ENCODE peak calls at places on chromosomes 3 and 15, in ten cellular contexts. S is Panc1, Q is A673, T is transverse colon, D is uterus, V is BJ, N is H9, R is GM10248, I is right lobe of liver, E is K562. C is an unnamed sample.

GRCh38 chr15:40873625-40874561 is at the start of gene RHOV:
- DNase-seq in I (no peak), N (peak), R (peak), D (no peak), Q (peak), T (peak), V (no peak), S (no peak), E (peak), C (peak)

GRCh38 chr3:99984139-99984538 is 130.2 kb downstream of the FILIP1L start:
- DNase-seq in D (no peak), S (no peak), I (no peak), Q (no peak), E (no peak), R (no peak), T (no peak), N (no peak), V (no peak), C (no peak)

GRCh38 chr15:78083687-78084358 is 6.3 kb upstream of the TBC1D2B start:
- DNase-seq in T (peak), Q (no peak), I (no peak), N (no peak), V (no peak), S (no peak), R (peak), D (no peak), E (no peak), C (no peak)

GRCh38 chr15:69160976-69161877 is 792 bp downstream of the GLCE start:
- DNase-seq in N (peak), T (peak), V (no peak), S (no peak), I (peak), Q (peak), D (peak), E (peak), R (peak), C (peak)

GRCh38 chr3:111373861-111374260 is 168.1 kb upstream of the CD96 start:
- DNase-seq in N (no peak), R (no peak), E (no peak), V (no peak), Q (no peak), T (no peak), D (no peak), I (no peak), S (no peak), C (no peak)

GRCh38 chr3:155553800-155554199 is 191.1 kb downstream of the PLCH1 start:
- DNase-seq in Q (no peak), T (no peak), N (no peak), S (no peak), R (peak), D (no peak), V (no peak), E (no peak), I (no peak), C (no peak)

GRCh38 chr15:52042051-52042851 is 23.2 kb downstream of the MAPK6 start:
- DNase-seq in I (no peak), E (peak), S (no peak), Q (no peak), V (no peak), D (no peak), N (no peak), T (no peak), R (no peak), C (no peak)

GRCh38 chr15:30956216-30956803 is 35.1 kb downstream of the MTMR10 start:
- DNase-seq in R (no peak), V (no peak), S (no peak), I (no peak), Q (peak), N (no peak), E (no peak), D (no peak), T (no peak), C (no peak)

GRCh38 chr15:41465822-41466421 is 27.8 kb upstream of the ITPKA start:
- DNase-seq in S (peak), N (no peak), E (peak), R (peak), I (no peak), D (no peak), V (no peak), Q (peak), T (no peak), C (peak)

GRCh38 chr3:187989458-187990153 is 164.4 kb upstream of the LPP start:
- DNase-seq in R (no peak), S (no peak), V (no peak), N (peak), T (no peak), D (no peak), Q (no peak), I (no peak), E (no peak), C (peak)

GRCh38 chr15:83206971-83207621 is 527 bp downstream of the HDGFL3 start:
- DNase-seq in D (peak), R (peak), S (no peak), T (peak), V (no peak), Q (peak), I (no peak), E (peak), N (peak), C (peak)

GRCh38 chr3:173556546-173556945 is 159.0 kb downstream of the NLGN1 start:
- DNase-seq in Q (no peak), D (no peak), E (no peak), I (no peak), R (no peak), S (no peak), N (no peak), T (no peak), V (no peak), C (no peak)

GRCh38 chr3:129587061-129587460 is 19.4 kb downstream of the PLXND1 start:
- DNase-seq in T (no peak), V (no peak), Q (no peak), R (no peak), N (no peak), D (peak), I (no peak), E (no peak), S (no peak), C (no peak)

GRCh38 chr3:101020616-101021015 is 27.4 kb upstream of the ABI3BP start:
- DNase-seq in Q (no peak), V (no peak), D (no peak), N (no peak), I (no peak), S (no peak), R (no peak), T (no peak), E (no peak), C (no peak)

GRCh38 chr3:151795276-151795675 is 18.6 kb upstream of the AADAC start:
- DNase-seq in N (no peak), E (no peak), S (peak), Q (peak), I (no peak), T (no peak), R (no peak), D (no peak), V (peak), C (no peak)

GRCh38 chr15:70863450-70864218 is 9.7 kb upstream of the LARP6 start:
- DNase-seq in R (no peak), V (no peak), N (no peak), T (no peak), Q (peak), D (no peak), E (no peak), S (no peak), I (no peak), C (no peak)

GRCh38 chr3:190862209-190863118 is at the start of gene GMNC:
- DNase-seq in E (no peak), R (peak), D (peak), Q (peak), N (peak), S (peak), T (peak), V (no peak), I (peak), C (peak)

GRCh38 chr3:143885803-143886427 is 37.6 kb upstream of the SLC9A9 start:
- DNase-seq in I (no peak), R (peak), N (peak), E (peak), Q (peak), S (peak), D (no peak), V (no peak), T (no peak), C (peak)

GRCh38 chr3:11434697-11435096 is 162.5 kb downstream of the ATG7 start:
- DNase-seq in T (no peak), I (no peak), Q (no peak), V (no peak), S (no peak), E (no peak), R (no peak), D (no peak), N (no peak), C (no peak)

GRCh38 chr3:3800076-3800448 is 831 bp downstream of the LRRN1 start:
- DNase-seq in Q (no peak), D (peak), N (peak), I (peak), V (no peak), R (peak), E (no peak), T (no peak), S (no peak), C (peak)

DNA sequence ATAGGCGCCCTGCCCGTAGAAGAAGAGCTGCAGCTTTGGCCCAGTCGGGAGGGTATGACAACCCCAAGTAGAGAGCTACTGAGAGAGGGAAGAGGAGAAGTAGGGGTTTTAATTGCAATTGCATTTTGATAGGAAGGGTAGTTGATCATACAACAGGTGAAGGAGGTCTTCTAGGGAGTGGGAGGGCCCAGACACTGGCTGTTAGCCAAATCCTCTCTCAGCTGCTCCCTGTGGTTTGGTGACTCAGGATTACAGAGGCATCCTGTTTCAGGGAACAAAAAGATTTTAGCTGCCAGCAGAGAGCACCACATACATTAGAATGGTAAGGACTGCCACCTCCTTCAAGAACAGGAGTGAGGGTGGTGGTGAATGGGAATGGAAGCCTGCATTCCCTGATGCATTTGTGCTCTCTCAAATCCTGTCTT is 408.9 kb upstream of the THBS1 start:
- DNase-seq in E (peak), S (peak), V (peak), Q (peak), R (no peak), I (peak), D (peak), T (peak), N (peak), C (peak)
- TF ChIP-seq CTCF in E (peak), S (peak), V (peak), Q (peak), R (no peak), I (peak), D (peak), T (peak), N (peak), C (peak)

DNA sequence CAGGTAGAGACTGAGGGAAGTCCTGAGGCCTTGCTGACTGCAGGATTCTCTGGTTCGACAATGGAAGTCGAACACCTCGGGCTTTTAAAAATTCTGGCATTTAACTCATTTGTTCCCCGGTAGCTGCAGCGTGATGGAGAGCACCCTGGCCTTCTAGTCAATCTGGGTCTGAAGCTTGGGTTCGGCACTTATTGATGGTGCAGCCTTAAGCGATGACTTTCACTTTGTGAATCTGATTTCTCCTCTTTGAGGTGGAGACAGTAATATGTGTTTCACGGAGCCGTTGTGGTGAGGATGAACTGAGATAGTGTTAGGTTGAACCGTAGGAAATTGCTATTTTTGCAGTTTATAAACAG is 621 bp upstream of the PARP6 start:
- DNase-seq in N (no peak), E (no peak), S (no peak), Q (no peak), T (no peak), R (no peak), D (no peak), I (no peak), V (no peak), C (no peak)
- TF ChIP-seq CTCF in N (no peak), E (no peak), S (peak), Q (no peak), T (no peak), R (no peak), D (no peak), I (no peak), V (no peak), C (no peak)

DNA sequence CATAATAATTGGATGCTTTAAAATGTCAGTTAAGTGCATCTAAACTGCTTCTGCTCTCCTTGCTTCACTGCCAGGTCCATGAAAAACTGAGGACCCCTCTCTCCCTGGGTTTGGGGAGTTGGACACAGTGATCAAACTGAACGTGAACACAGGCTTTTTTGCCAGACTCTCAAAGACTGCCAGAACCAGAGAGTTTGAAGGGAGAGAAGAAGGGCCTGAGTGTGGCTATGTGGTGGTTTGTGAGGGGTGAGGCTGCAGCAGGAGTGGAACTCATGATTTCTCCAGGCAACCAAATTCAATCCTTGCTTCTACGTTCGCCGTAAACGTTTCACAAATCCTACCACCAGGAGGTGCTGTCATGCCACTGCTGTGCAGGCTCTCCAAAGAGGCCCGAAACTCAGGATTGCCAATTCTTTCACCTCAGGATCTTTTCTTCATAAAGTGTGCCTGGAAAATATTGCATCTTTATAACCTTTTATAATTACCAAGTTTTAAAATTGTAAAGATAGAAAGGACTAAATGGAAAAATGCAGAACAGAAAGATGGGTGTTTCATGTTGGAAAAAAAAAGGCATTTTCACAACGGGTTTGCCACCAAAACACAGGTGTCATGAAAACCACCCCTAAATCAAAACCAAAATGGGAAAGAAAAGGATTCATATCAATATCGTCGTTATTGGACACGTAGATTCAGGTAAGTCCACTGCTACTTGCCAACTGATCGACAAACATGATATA is 19.7 kb downstream of the TM4SF4 start:
- DNase-seq in N (peak), E (peak), I (no peak), Q (peak), D (peak), S (peak), V (no peak), R (peak), T (peak), C (peak)
- TF ChIP-seq CTCF in N (peak), E (peak), I (peak), Q (peak), D (peak), S (peak), V (peak), R (peak), T (peak), C (peak)

GRCh38 chr15:37820380-37821128 is 113.9 kb upstream of the TMCO5A start:
- DNase-seq in N (no peak), V (no peak), R (no peak), T (no peak), Q (no peak), S (no peak), E (no peak), D (no peak), I (no peak), C (no peak)

GRCh38 chr15:37819191-37819590 is 115.2 kb upstream of the TMCO5A start:
- DNase-seq in I (no peak), T (no peak), D (no peak), E (no peak), V (no peak), S (no peak), N (no peak), R (no peak), Q (no peak), C (no peak)

GRCh38 chr15:37823601-37824275 is 110.7 kb upstream of the TMCO5A start:
- DNase-seq in T (no peak), D (no peak), S (no peak), V (no peak), R (no peak), Q (no peak), I (no peak), E (no peak), N (peak), C (no peak)

DNA sequence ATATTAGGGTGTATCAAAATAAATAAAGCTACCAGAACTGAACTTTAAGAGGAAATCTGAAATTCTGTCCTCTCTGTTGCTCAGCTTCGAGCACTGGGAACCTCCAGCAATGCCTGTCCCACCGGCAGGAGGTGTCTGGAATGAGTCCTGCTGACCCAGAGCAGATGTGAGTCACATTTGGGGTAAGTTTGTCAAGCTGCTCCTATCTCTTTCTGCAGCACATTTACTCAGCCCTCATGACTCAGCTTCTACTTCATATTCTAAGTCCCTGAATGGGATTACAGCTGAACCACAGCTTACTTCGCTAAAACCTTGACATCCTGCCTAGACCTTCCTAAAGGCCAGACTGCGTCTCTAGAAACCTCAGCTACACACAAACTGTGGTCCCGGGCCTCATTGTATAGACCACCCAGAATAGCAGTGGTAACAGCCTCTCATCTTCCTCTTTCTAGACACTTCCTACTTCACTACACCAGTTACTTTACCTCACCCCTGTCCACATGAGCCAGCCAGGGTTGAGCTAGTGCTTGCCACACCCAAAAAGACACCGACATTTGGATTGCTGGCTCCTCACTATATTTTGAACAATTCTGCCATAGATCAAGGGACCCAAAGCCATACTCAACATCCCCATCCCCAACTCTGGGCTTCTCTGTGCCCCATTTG is 109.6 kb upstream of the TMCO5A start:
- DNase-seq in R (no peak), N (no peak), S (peak), V (peak), T (no peak), E (peak), I (no peak), Q (peak), D (no peak), C (no peak)
- TF ChIP-seq CTCF in R (no peak), N (no peak), S (no peak), V (peak), T (no peak), E (no peak), I (no peak), Q (no peak), D (no peak), C (no peak)

DNA sequence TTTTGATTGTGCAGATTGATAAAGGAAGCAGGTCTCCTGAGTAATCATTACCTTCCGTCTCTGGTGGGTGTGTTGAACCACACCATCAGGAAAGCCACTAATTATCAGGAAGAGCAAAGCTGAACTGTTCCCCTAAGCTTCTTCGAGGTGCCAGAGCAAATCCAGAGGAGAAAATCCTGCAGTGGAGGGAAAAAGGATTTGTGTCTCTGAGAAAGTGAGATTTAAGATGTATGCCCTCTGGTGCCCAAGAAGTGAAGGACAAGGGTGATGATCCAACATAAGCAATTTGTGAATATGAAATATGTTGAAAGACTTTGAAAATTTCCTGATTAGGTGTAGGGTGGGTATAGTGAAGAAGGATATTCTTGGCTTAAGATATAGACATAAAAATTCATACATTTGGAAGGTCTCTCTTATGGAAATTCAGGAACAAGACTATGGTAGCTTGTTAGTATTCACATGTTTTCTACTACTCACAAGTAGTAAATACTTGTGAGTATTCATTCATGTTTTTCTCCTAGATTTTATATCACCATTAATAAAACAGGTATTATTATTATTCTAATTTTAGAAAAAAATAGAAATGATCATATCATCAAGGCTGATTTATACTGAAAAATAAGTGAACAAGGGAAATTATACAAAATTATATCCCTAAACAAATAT is 34.8 kb downstream of the COMMD2 start:
- DNase-seq in D (peak), V (no peak), R (peak), E (peak), S (peak), T (peak), Q (peak), I (peak), N (peak), C (peak)
- TF ChIP-seq CTCF in D (peak), V (peak), R (peak), E (peak), S (peak), T (peak), Q (peak), I (peak), N (peak), C (peak)

DNA sequence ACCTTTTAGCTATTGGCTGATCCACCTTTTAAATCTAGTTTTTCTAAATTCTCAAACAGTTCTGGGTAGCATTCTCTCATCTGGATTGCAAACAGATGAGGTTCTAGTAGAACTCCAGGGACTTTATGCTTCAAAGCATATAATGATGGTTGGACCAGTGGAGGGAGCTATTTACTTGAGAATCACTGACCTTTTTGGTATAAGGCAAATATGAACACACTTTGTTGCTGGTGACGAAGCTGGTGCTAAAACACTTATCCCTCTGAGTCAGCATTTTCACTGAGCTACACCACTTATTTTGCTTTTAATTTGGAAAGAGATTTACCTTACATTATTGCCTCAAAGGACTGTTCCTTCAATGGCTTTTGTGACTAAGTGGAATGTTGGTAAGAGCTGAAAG is 58.6 kb upstream of the SLITRK3 start:
- DNase-seq in I (no peak), R (no peak), S (peak), D (no peak), V (no peak), Q (peak), N (no peak), E (no peak), T (no peak), C (peak)
- TF ChIP-seq CTCF in I (peak), R (peak), S (peak), D (peak), V (no peak), Q (peak), N (peak), E (no peak), T (no peak), C (no peak)

GRCh38 chr3:163785693-163786092 is 1292.6 kb downstream of the SI start:
- DNase-seq in T (no peak), S (peak), R (no peak), I (no peak), V (no peak), Q (peak), N (peak), E (no peak), D (no peak), C (peak)
- TF ChIP-seq CTCF in T (no peak), S (peak), R (no peak), I (no peak), V (no peak), Q (peak), N (peak), E (peak), D (no peak), C (peak)